ENCODE peak calls at places on chromosomes 12 and 14, in nine cellular contexts. C is esophagus muscularis mucosa, J is HepG2, U is GM12891, Y is transverse colon, E is stomach, P is HL-60, Z is suprapubic skin, L is GM23338. G is an unnamed sample.

GRCh38 chr12:3332190-3332589 is 158.8 kb upstream of the PRMT8 start:
- DNase-seq in C (no peak), J (no peak), U (no peak), Y (no peak), E (no peak), P (no peak), Z (no peak), L (no peak), G (no peak)

GRCh38 chr12:1553987-1554982 is 40.1 kb downstream of the FBXL14 start:
- DNase-seq in C (no peak), J (no peak), U (peak), Y (peak), E (no peak), P (no peak), Z (no peak), L (no peak), G (no peak)

GRCh38 chr12:20646239-20646827 is 48.8 kb upstream of the SLCO1C1 start:
- DNase-seq in C (no peak), J (peak), U (no peak), Y (no peak), E (no peak), P (no peak), Z (no peak), L (peak), G (peak)

GRCh38 chr12:109900752-109901580 is 892 bp downstream of the TCHP start:
- DNase-seq in C (no peak), J (no peak), U (no peak), Y (no peak), E (no peak), P (no peak), Z (no peak), L (peak), G (peak)

GRCh38 chr14:33914676-33915516 is 36.0 kb downstream of the EGLN3 start:
- DNase-seq in C (peak), J (no peak), U (no peak), Y (no peak), E (peak), P (peak), Z (no peak), L (no peak), G (no peak)

GRCh38 chr12:4518106-4518728 is 20.5 kb upstream of the RAD51AP1 start:
- DNase-seq in C (no peak), J (no peak), U (no peak), Y (no peak), E (no peak), P (no peak), Z (no peak), L (no peak), G (no peak)

GRCh38 chr12:103821773-103822172 is 19.3 kb downstream of the NT5DC3 start:
- DNase-seq in C (no peak), J (no peak), U (no peak), Y (no peak), E (no peak), P (no peak), Z (no peak), L (no peak), G (no peak)

GRCh38 chr12:56928262-56928661 is 5.9 kb downstream of the SDR9C7 start:
- DNase-seq in C (no peak), J (no peak), U (no peak), Y (no peak), E (no peak), P (no peak), Z (no peak), L (no peak), G (no peak)

GRCh38 chr14:61615743-61616523 is 79.4 kb upstream of the HIF1A start:
- DNase-seq in C (no peak), J (no peak), U (no peak), Y (no peak), E (peak), P (no peak), Z (no peak), L (no peak), G (no peak)

GRCh38 chr12:122961551-122962329 is 4.5 kb downstream of the ABCB9 start:
- DNase-seq in C (no peak), J (no peak), U (no peak), Y (peak), E (peak), P (no peak), Z (no peak), L (no peak), G (no peak)
- TF ChIP-seq POLR2AphosphoS5 in C (no peak), J (no peak), U (no peak), Y (no peak), E (peak), P (no peak), Z (no peak), L (no peak), G (no peak)

GRCh38 chr12:48852734-48853168 is 788 bp upstream of the DDX23 start:
- DNase-seq in C (no peak), J (peak), U (no peak), Y (no peak), E (no peak), P (no peak), Z (no peak), L (peak), G (no peak)

GRCh38 chr12:48851883-48852733 is at the start of gene DDX23:
- DNase-seq in C (peak), J (peak), U (peak), Y (peak), E (peak), P (peak), Z (peak), L (peak), G (peak)

GRCh38 chr12:48854488-48854887 is 2.5 kb upstream of the DDX23 start:
- DNase-seq in C (no peak), J (no peak), U (no peak), Y (no peak), E (no peak), P (no peak), Z (no peak), L (no peak), G (no peak)

GRCh38 chr12:48856379-48856778 is 4.4 kb upstream of the DDX23 start:
- DNase-seq in C (no peak), J (no peak), U (no peak), Y (no peak), E (no peak), P (no peak), Z (no peak), L (no peak), G (no peak)

DNA sequence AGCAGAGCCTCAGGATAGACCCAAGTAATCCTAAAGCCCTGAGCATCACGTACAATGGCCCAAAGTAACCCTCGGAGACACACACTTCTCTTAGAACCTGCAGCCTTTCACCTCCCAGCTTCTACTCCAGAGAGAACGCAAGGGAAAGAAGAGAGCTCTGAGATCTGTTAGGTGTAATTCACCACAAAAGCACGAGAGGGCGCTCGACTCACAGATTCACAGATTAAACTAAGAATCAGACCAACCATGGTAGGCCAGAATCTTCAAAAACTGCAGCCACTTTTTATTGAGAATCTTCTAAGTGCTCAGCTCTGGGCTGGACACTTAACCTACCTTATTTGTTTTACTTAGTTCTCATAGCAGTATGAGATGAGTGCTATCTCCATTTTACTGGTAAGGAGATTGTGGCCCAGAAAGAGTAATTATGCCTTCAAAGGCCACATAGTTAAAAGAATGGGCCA is 1.3 kb upstream of the DDX23 start:
- DNase-seq in C (peak), J (peak), U (peak), Y (peak), E (peak), P (peak), Z (peak), L (peak), G (peak)
- TF ChIP-seq POLR2AphosphoS5 in C (peak), J (no peak), U (no peak), Y (no peak), E (no peak), P (no peak), Z (no peak), L (no peak), G (no peak)

GRCh38 chr14:49552630-49553029 is 33.5 kb downstream of the RPS29 start:
- DNase-seq in C (no peak), J (no peak), U (no peak), Y (no peak), E (no peak), P (no peak), Z (no peak), L (no peak), G (no peak)

GRCh38 chr14:49553106-49553505 is 33.1 kb downstream of the RPS29 start:
- DNase-seq in C (no peak), J (no peak), U (no peak), Y (no peak), E (no peak), P (no peak), Z (no peak), L (no peak), G (no peak)

GRCh38 chr14:49549881-49550280 is 36.3 kb downstream of the RPS29 start:
- DNase-seq in C (peak), J (no peak), U (no peak), Y (no peak), E (no peak), P (no peak), Z (no peak), L (peak), G (no peak)

GRCh38 chr14:49550284-49551184 is 35.6 kb downstream of the RPS29 start:
- DNase-seq in C (no peak), J (peak), U (no peak), Y (no peak), E (no peak), P (no peak), Z (no peak), L (peak), G (peak)

DNA sequence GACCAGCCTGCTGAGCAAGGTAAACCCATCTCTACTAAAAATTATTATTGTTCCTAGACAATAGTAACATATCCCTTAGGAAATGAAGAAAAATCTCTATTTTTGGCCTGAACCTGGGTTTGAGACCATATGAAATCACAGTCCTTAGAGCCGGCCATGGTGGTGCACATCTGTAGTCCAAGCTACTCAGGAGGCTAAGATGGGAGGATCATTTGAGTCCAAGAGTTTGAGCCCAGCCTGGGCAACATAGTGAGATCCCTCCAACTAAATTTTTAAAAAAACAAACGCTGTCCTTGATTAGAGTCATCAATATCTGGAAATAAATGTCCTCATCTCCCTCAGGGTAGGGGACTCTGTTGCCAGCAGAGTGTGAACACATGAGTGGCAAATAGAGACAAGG is 34.6 kb downstream of the RPS29 start:
- DNase-seq in C (no peak), J (no peak), U (no peak), Y (no peak), E (no peak), P (no peak), Z (no peak), L (no peak), G (no peak)
- TF ChIP-seq POLR2AphosphoS5 in C (no peak), J (no peak), U (no peak), Y (no peak), E (no peak), P (no peak), Z (no peak), L (no peak), G (no peak)

GRCh38 chr14:52844262-52845060 is 53.1 kb upstream of the GNPNAT1 start:
- DNase-seq in C (no peak), J (peak), U (no peak), Y (no peak), E (no peak), P (no peak), Z (no peak), L (peak), G (no peak)
- TF ChIP-seq POLR2AphosphoS5 in C (no peak), J (no peak), U (no peak), Y (no peak), E (no peak), P (no peak), Z (no peak), L (no peak), G (no peak)

GRCh38 chr12:132485619-132486018 is 4.3 kb upstream of the FBRSL1 start:
- DNase-seq in C (no peak), J (no peak), U (no peak), Y (no peak), E (no peak), P (no peak), Z (no peak), L (no peak), G (no peak)

GRCh38 chr12:132484891-132485441 is 5.0 kb upstream of the FBRSL1 start:
- DNase-seq in C (no peak), J (no peak), U (no peak), Y (no peak), E (no peak), P (no peak), Z (no peak), L (no peak), G (no peak)

GRCh38 chr12:132487311-132487741 is 2.6 kb upstream of the FBRSL1 start:
- DNase-seq in C (no peak), J (no peak), U (no peak), Y (no peak), E (no peak), P (no peak), Z (no peak), L (no peak), G (no peak)

GRCh38 chr12:132486168-132486567 is 3.8 kb upstream of the FBRSL1 start:
- DNase-seq in C (no peak), J (no peak), U (no peak), Y (no peak), E (no peak), P (no peak), Z (no peak), L (no peak), G (no peak)

DNA sequence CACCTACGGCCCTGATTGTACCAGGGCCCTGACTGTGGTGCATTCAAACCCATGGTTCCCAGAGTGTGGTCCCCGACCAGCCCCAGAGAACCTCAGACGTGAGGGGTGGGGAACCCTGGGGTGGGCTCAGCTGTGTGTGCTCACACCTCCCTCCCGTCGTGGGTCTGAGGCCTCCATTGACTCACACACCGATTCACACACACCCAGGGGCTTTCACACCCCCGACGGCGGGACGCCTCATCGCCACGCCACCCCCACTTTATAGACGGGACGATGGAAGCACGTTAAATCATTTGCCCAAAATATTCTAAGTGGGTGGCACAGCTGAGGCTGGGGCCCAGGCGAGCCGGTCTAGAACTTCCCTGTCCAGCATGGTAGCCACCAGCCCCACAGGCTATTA is 3.4 kb upstream of the FBRSL1 start:
- DNase-seq in C (no peak), J (no peak), U (no peak), Y (no peak), E (no peak), P (no peak), Z (no peak), L (no peak), G (no peak)
- TF ChIP-seq POLR2AphosphoS5 in C (no peak), J (no peak), U (no peak), Y (no peak), E (no peak), P (no peak), Z (no peak), L (no peak), G (no peak)

GRCh38 chr14:105005929-105006830 is 14.7 kb downstream of the CDCA4 start:
- DNase-seq in C (no peak), J (no peak), U (no peak), Y (no peak), E (no peak), P (no peak), Z (no peak), L (no peak), G (no peak)
- TF ChIP-seq POLR2AphosphoS5 in C (no peak), J (peak), U (peak), Y (no peak), E (no peak), P (peak), Z (no peak), L (peak), G (no peak)

G was measured in SK-N-SH.